ENCODE peak calls at places on chromosome X, in five cellular contexts. One of them, this sample, is unnamed.

GRCh38 chrX:111445485-111445884 is 33.5 kb upstream of the DCX start:
- DNase-seq in EH: peak; percentile 22
- DNase-seq in tibial nerve: peak; percentile 5
- DNase-seq in transverse colon: no peak
- DNase-seq in aorta: no peak
- DNase-seq in this sample: peak; percentile 39

GRCh38 chrX:9420513-9420912 is 44.3 kb upstream of the TBL1X start:
- DNase-seq in EH: peak; percentile 39
- DNase-seq in tibial nerve: no peak
- DNase-seq in transverse colon: no peak
- DNase-seq in aorta: no peak
- DNase-seq in this sample: no peak

GRCh38 chrX:34956915-34957314 is 14.3 kb downstream of the FAM47B start:
- DNase-seq in EH: peak; percentile 71
- DNase-seq in tibial nerve: no peak
- DNase-seq in transverse colon: no peak
- DNase-seq in aorta: no peak
- DNase-seq in this sample: no peak

GRCh38 chrX:63652086-63652775 is 132.8 kb downstream of the ARHGEF9 start:
- DNase-seq in EH: peak; percentile 58
- DNase-seq in tibial nerve: no peak
- DNase-seq in transverse colon: no peak
- DNase-seq in aorta: no peak
- DNase-seq in this sample: no peak

GRCh38 chrX:132266583-132267355 is 47.5 kb upstream of the RAP2C start:
- DNase-seq in EH: no peak
- DNase-seq in tibial nerve: no peak
- DNase-seq in transverse colon: no peak
- DNase-seq in aorta: no peak
- DNase-seq in this sample: no peak

GRCh38 chrX:586351-586750 is 44.2 kb upstream of the SHOX start:
- DNase-seq in EH: peak; percentile 65
- DNase-seq in tibial nerve: no peak
- DNase-seq in transverse colon: no peak
- DNase-seq in aorta: no peak
- DNase-seq in this sample: no peak

GRCh38 chrX:132489256-132490085 is 633 bp upstream of the MBNL3 start:
- DNase-seq in EH: peak; percentile 3
- DNase-seq in tibial nerve: peak; percentile 13
- DNase-seq in transverse colon: peak; percentile 81
- DNase-seq in aorta: peak; percentile 84
- DNase-seq in this sample: peak; percentile 49

GRCh38 chrX:51192104-51192503 is 140.5 kb upstream of the NUDT10 start:
- DNase-seq in EH: no peak
- DNase-seq in tibial nerve: no peak
- DNase-seq in transverse colon: no peak
- DNase-seq in aorta: no peak
- DNase-seq in this sample: no peak

GRCh38 chrX:103733017-103733416 is 22.3 kb downstream of the TMEM31 start:
- DNase-seq in EH: peak; percentile 61
- DNase-seq in tibial nerve: no peak
- DNase-seq in transverse colon: no peak
- DNase-seq in aorta: no peak
- DNase-seq in this sample: no peak

GRCh38 chrX:51614353-51614752 is 4.4 kb downstream of the CENPVL3 start:
- DNase-seq in EH: peak; percentile 63
- DNase-seq in tibial nerve: no peak
- DNase-seq in transverse colon: no peak
- DNase-seq in aorta: no peak
- DNase-seq in this sample: no peak

GRCh38 chrX:143768976-143769375 is 48.4 kb upstream of the SPANXN2 start:
- DNase-seq in EH: no peak
- DNase-seq in tibial nerve: no peak
- DNase-seq in transverse colon: no peak
- DNase-seq in aorta: no peak
- DNase-seq in this sample: no peak

GRCh38 chrX:68511255-68511654 is 12.4 kb downstream of the YIPF6 start:
- DNase-seq in EH: peak; percentile 51
- DNase-seq in tibial nerve: peak; percentile 65
- DNase-seq in transverse colon: peak; percentile 18
- DNase-seq in aorta: no peak
- DNase-seq in this sample: no peak

GRCh38 chrX:124680287-124680686 is 333.9 kb downstream of the SH2D1A start:
- DNase-seq in EH: no peak
- DNase-seq in tibial nerve: no peak
- DNase-seq in transverse colon: no peak
- DNase-seq in aorta: no peak
- DNase-seq in this sample: no peak

GRCh38 chrX:15299945-15300851 is 15.2 kb downstream of the ASB11 start:
- DNase-seq in EH: peak; percentile 18
- DNase-seq in tibial nerve: no peak
- DNase-seq in transverse colon: no peak
- DNase-seq in aorta: no peak
- DNase-seq in this sample: peak; percentile 2

GRCh38 chrX:12115377-12115776 is 22.9 kb upstream of the FRMPD4 start:
- DNase-seq in EH: no peak
- DNase-seq in tibial nerve: no peak
- DNase-seq in transverse colon: no peak
- DNase-seq in aorta: no peak
- DNase-seq in this sample: no peak

GRCh38 chrX:10856797-10857196 is 236.4 kb upstream of the MID1 start:
- DNase-seq in EH: no peak
- DNase-seq in tibial nerve: no peak
- DNase-seq in transverse colon: no peak
- DNase-seq in aorta: no peak
- DNase-seq in this sample: no peak

GRCh38 chrX:39859991-39860861 is 237.5 kb downstream of the BCOR start:
- DNase-seq in EH: peak; percentile 63
- DNase-seq in tibial nerve: no peak
- DNase-seq in transverse colon: peak; percentile 41
- DNase-seq in aorta: no peak
- DNase-seq in this sample: peak; percentile 83

GRCh38 chrX:130091976-130092522 is 18.2 kb downstream of the ELF4 start:
- DNase-seq in EH: no peak
- DNase-seq in tibial nerve: no peak
- DNase-seq in transverse colon: peak; percentile 83
- DNase-seq in aorta: no peak
- DNase-seq in this sample: peak; percentile 80

GRCh38 chrX:107205770-107206696 is at the start of the genes DNAAF6 and NUP62CL:
- DNase-seq in EH: peak; percentile 41
- DNase-seq in tibial nerve: peak; percentile 11
- DNase-seq in transverse colon: peak; percentile 72
- DNase-seq in aorta: peak; percentile 81
- DNase-seq in this sample: peak; percentile 31

GRCh38 chrX:139932077-139932900 is 564 bp downstream of the ATP11C start:
- DNase-seq in EH: peak; percentile 58
- DNase-seq in tibial nerve: peak; percentile 20
- DNase-seq in transverse colon: peak; percentile 55
- DNase-seq in aorta: peak; percentile 85
- DNase-seq in this sample: no peak

GRCh38 chrX:76428243-76429130 is 977 bp downstream of the MAGEE1 start:
- DNase-seq in EH: no peak
- DNase-seq in tibial nerve: no peak
- DNase-seq in transverse colon: peak; percentile 14
- DNase-seq in aorta: peak; percentile 74
- DNase-seq in this sample: no peak

GRCh38 chrX:41127476-41128192 is 42.4 kb downstream of the USP9X start:
- DNase-seq in EH: no peak
- DNase-seq in tibial nerve: no peak
- DNase-seq in transverse colon: no peak
- DNase-seq in aorta: no peak
- DNase-seq in this sample: no peak

GRCh38 chrX:153647461-153648357 is 706 bp downstream of the DUSP9 start:
- DNase-seq in EH: no peak
- DNase-seq in tibial nerve: no peak
- DNase-seq in transverse colon: no peak
- DNase-seq in aorta: peak; percentile 70
- DNase-seq in this sample: no peak

GRCh38 chrX:144809025-144809424 is 438.3 kb upstream of the SPANXN1 start:
- DNase-seq in EH: no peak
- DNase-seq in tibial nerve: no peak
- DNase-seq in transverse colon: no peak
- DNase-seq in aorta: no peak
- DNase-seq in this sample: no peak

GRCh38 chrX:95044331-95044730 is 1370.3 kb downstream of the FAM133A start:
- DNase-seq in EH: no peak
- DNase-seq in tibial nerve: no peak
- DNase-seq in transverse colon: no peak
- DNase-seq in aorta: no peak
- DNase-seq in this sample: no peak

GRCh38 chrX:6693051-6693450 is 158.1 kb upstream of the VCX3A start:
- DNase-seq in EH: no peak
- DNase-seq in tibial nerve: no peak
- DNase-seq in transverse colon: no peak
- DNase-seq in aorta: no peak
- DNase-seq in this sample: no peak

GRCh38 chrX:119013146-119013545 is 38.7 kb downstream of the LONRF3 start:
- DNase-seq in EH: no peak
- DNase-seq in tibial nerve: no peak
- DNase-seq in transverse colon: no peak
- DNase-seq in aorta: no peak
- DNase-seq in this sample: no peak

GRCh38 chrX:134909258-134909657 is 81.5 kb upstream of the SMIM10 start:
- DNase-seq in EH: no peak
- DNase-seq in tibial nerve: no peak
- DNase-seq in transverse colon: no peak
- DNase-seq in aorta: no peak
- DNase-seq in this sample: no peak

GRCh38 chrX:9146657-9147056 is 112.7 kb upstream of the FAM9B start:
- DNase-seq in EH: no peak
- DNase-seq in tibial nerve: no peak
- DNase-seq in transverse colon: no peak
- DNase-seq in aorta: no peak
- DNase-seq in this sample: no peak

GRCh38 chrX:68199062-68199848 is 234.0 kb downstream of the OPHN1 start:
- DNase-seq in EH: no peak
- DNase-seq in tibial nerve: no peak
- DNase-seq in transverse colon: no peak
- DNase-seq in aorta: no peak
- DNase-seq in this sample: no peak

GRCh38 chrX:119643696-119644095 is 37.5 kb upstream of the NKRF start:
- DNase-seq in EH: no peak
- DNase-seq in tibial nerve: no peak
- DNase-seq in transverse colon: no peak
- DNase-seq in aorta: no peak
- DNase-seq in this sample: no peak

GRCh38 chrX:133415276-133416105 is at the start of gene GPC4:
- DNase-seq in EH: peak; percentile 0
- DNase-seq in tibial nerve: peak; percentile 10
- DNase-seq in transverse colon: peak; percentile 76
- DNase-seq in aorta: peak; percentile 89
- DNase-seq in this sample: no peak

GRCh38 chrX:136146614-136147319 is 566 bp upstream of the FHL1 start:
- DNase-seq in EH: no peak
- DNase-seq in tibial nerve: no peak
- DNase-seq in transverse colon: no peak
- DNase-seq in aorta: peak; percentile 80
- DNase-seq in this sample: no peak

GRCh38 chrX:111483140-111483539 is 28.3 kb upstream of the SERTM2 start:
- DNase-seq in EH: no peak
- DNase-seq in tibial nerve: no peak
- DNase-seq in transverse colon: no peak
- DNase-seq in aorta: no peak
- DNase-seq in this sample: no peak

GRCh38 chrX:153674219-153674851 is 722 bp upstream of the PNCK start:
- DNase-seq in EH: no peak
- DNase-seq in tibial nerve: no peak
- DNase-seq in transverse colon: no peak
- DNase-seq in aorta: peak; percentile 63
- DNase-seq in this sample: no peak

GRCh38 chrX:123740006-123740405 is 7.2 kb upstream of the THOC2 start:
- DNase-seq in EH: no peak
- DNase-seq in tibial nerve: no peak
- DNase-seq in transverse colon: no peak
- DNase-seq in aorta: no peak
- DNase-seq in this sample: no peak

This sample was measured in MV-4-11.